ENCODE peak calls at places on chromosomes 6 and 20, in nine cellular contexts. U is transverse colon; I is psoas muscle; S is fibroblast of lung; D is effector memory CD4-positive, alpha-beta T cell; Z is A549; J is mammary epithelial cell; C is Panc1; O is testis. X is an unnamed sample.

GRCh38 chr6:139960676-139961075 is 586.2 kb upstream of the CITED2 start:
- DNase-seq in O (no peak), C (no peak), Z (no peak), U (no peak), S (no peak), I (no peak), D (no peak), J (no peak), X (no peak)

GRCh38 chr6:71080793-71081192 is 123.9 kb upstream of the B3GAT2 start:
- DNase-seq in D (no peak), S (peak; percentile 57), U (no peak), I (no peak), J (peak; percentile 2), C (no peak), Z (no peak), O (no peak), X (no peak)

GRCh38 chr6:44234101-44235090 is 11.0 kb downstream of the SLC29A1 start:
- DNase-seq in D (no peak), U (peak; percentile 71), Z (peak; percentile 61), C (no peak), J (peak; percentile 75), O (peak; percentile 85), I (peak; percentile 96), S (peak; percentile 87), X (no peak)

GRCh38 chr6:28876702-28877101 is 47.1 kb downstream of the TRIM27 start:
- DNase-seq in S (no peak), O (no peak), Z (no peak), D (no peak), I (no peak), C (no peak), J (no peak), U (no peak), X (no peak)

GRCh38 chr20:19407731-19408130 is 195.3 kb downstream of the SLC24A3 start:
- DNase-seq in U (no peak), I (no peak), D (no peak), O (no peak), Z (no peak), J (peak; percentile 14), C (no peak), S (no peak), X (no peak)

GRCh38 chr6:82017773-82018172 is 229.8 kb downstream of the IBTK start:
- DNase-seq in I (no peak), U (no peak), D (no peak), O (no peak), C (no peak), S (no peak), J (no peak), Z (no peak), X (no peak)

GRCh38 chr6:170288091-170288631 is 2.7 kb downstream of the DLL1 start:
- DNase-seq in D (no peak), J (no peak), S (no peak), U (no peak), O (peak; percentile 12), Z (no peak), I (peak; percentile 48), C (no peak), X (no peak)

GRCh38 chr6:8321671-8322404 is 113.5 kb downstream of the SLC35B3 start:
- DNase-seq in I (no peak), S (no peak), C (no peak), Z (no peak), U (no peak), O (no peak), D (no peak), J (peak; percentile 38), X (no peak)

GRCh38 chr20:56916345-56916622 is 287.2 kb downstream of the TFAP2C start:
- DNase-seq in O (no peak), I (no peak), J (no peak), D (no peak), Z (no peak), U (no peak), C (no peak), S (no peak), X (no peak)

GRCh38 chr6:133128191-133128590 is 113.0 kb upstream of the EYA4 start:
- DNase-seq in O (peak; percentile 73), S (no peak), U (no peak), D (no peak), J (no peak), I (no peak), Z (no peak), C (no peak), X (no peak)

GRCh38 chr6:168070804-168071203 is 8.2 kb downstream of the FRMD1 start:
- DNase-seq in C (no peak), I (no peak), U (no peak), O (no peak), D (no peak), S (no peak), Z (no peak), J (no peak), X (no peak)
- H3K9me3 ChIP-seq in C (no peaks in the 10 kb centered on the region), I (no peaks in the 10 kb centered on the region), U (no peaks in the 10 kb centered on the region), O (no peaks in the 10 kb centered on the region), D (no peaks in the 10 kb centered on the region), S (peaks cover 6% of the 10 kb centered on the region), Z (no peaks in the 10 kb centered on the region), J (peaks cover 9% of the 10 kb centered on the region), X (no peaks in the 10 kb centered on the region)

GRCh38 chr6:134549854-134550253 is 231.9 kb upstream of the SGK1 start:
- DNase-seq in Z (no peak), C (no peak), U (no peak), O (no peak), I (no peak), J (no peak), D (no peak), S (peak; percentile 30), X (no peak)
- H3K27ac ChIP-seq in Z (peak overlapping the region; percentile 63), C (no peak overlapping the region), U (no peak overlapping the region), O (no peak overlapping the region), I (no peak overlapping the region), J (no peak overlapping the region), D (no peak overlapping the region), S (no peak overlapping the region), X (no peak overlapping the region)

GRCh38 chr6:129015721-129016120 is 132.8 kb downstream of the LAMA2 start:
- DNase-seq in O (no peak), C (no peak), U (no peak), S (peak; percentile 3), Z (no peak), I (no peak), D (no peak), J (no peak), X (no peak)

GRCh38 chr6:129007819-129008218 is 124.9 kb downstream of the LAMA2 start:
- DNase-seq in I (no peak), Z (no peak), C (no peak), D (no peak), J (no peak), S (no peak), O (no peak), U (no peak), X (no peak)

GRCh38 chr6:129014302-129014701 is 131.4 kb downstream of the LAMA2 start:
- DNase-seq in S (no peak), J (no peak), C (no peak), Z (no peak), D (no peak), U (no peak), O (no peak), I (no peak), X (no peak)

GRCh38 chr6:129006685-129007514 is 124.0 kb downstream of the LAMA2 start:
- DNase-seq in S (no peak), Z (no peak), J (no peak), U (no peak), I (no peak), C (no peak), D (no peak), O (no peak), X (no peak)

GRCh38 chr6:129009856-129010255 is 126.9 kb downstream of the LAMA2 start:
- DNase-seq in S (no peak), Z (no peak), C (no peak), O (no peak), J (no peak), U (no peak), I (no peak), D (no peak), X (no peak)
- H3K4me3 ChIP-seq in S (no peak overlapping the region), Z (no peak overlapping the region), C (no peak overlapping the region), O (no peak overlapping the region), J (no peak overlapping the region), U (no peak overlapping the region), I (no peak overlapping the region), D (no peak overlapping the region), X (no peak overlapping the region)

DNA sequence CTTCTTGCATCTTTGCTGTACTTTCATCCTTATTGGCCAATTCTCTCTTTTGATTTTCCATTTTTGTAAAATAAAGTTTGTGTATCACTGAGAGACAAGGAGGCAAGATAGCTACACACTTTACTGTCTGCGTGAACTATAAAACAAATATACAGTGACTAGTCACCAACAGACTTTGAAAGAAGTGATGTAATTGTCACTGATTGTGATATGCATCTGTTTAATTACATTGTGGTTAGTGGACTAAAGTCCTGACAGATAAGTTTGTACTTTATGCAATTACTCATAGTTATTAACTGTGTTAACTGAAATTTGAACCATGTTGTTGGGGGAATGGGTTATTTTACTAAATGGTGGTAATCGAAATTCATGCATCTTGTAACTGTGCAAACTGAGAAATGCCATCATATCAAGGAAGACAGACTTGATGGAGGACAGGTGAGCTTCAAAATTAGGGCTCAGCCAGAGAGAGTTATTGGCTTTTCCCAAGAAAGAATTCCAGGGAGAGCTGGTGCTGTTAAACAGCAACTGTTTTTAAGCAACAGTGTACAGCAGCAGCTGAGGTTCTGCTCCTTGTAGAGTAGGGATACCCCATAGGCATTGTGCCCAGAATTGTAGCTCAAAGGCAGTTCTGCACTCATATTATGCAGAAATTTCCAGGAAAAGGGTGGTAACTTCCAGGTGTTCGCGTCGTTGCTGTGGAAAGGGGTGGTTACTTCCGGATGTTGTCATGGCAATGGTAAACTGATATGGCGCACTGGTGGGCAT is 62.9 kb downstream of the EFHC1 start:
- DNase-seq in O (no peak), D (no peak), U (no peak), I (no peak), S (peak; percentile 66), C (no peak), Z (no peak), J (peak; percentile 19), X (no peak)
- H3K9me3 ChIP-seq in O (no peaks in the 10 kb centered on the region), D (no peaks in the 10 kb centered on the region), U (no peaks in the 10 kb centered on the region), I (no peaks in the 10 kb centered on the region), S (no peaks in the 10 kb centered on the region), C (no peaks in the 10 kb centered on the region), Z (no peaks in the 10 kb centered on the region), J (no peaks in the 10 kb centered on the region), X (no peaks in the 10 kb centered on the region)

GRCh38 chr6:100461920-100462295 is 2.8 kb downstream of the SIM1 start:
- DNase-seq in O (no peak), J (no peak), Z (no peak), S (no peak), C (no peak), D (no peak), U (no peak), I (no peak), X (no peak)
- H3K27ac ChIP-seq in O (no peak overlapping the region), J (no peak overlapping the region), Z (peak overlapping the region; percentile 73), S (no peak overlapping the region), C (no peak overlapping the region), D (no peak overlapping the region), U (no peak overlapping the region), I (peak overlapping the region; percentile 96), X (no peak overlapping the region)

X was measured in CD4-positive, alpha-beta memory T cell.